ENCODE peak calls at places on chromosome 2, in ten cellular contexts. D is foreskin keratinocyte; Q is activated CD8-positive, alpha-beta memory T cell treated with anti-CD3 and anti-CD28 coated beads for 24 hours; I is pancreas; Z is T-helper 1 cell; F is HS-5; R is activated CD8-positive, alpha-beta T cell treated with anti-CD3 and anti-CD28 coated beads for 36 hours; E is AG04450; M is NCI-H2029; O is G401. S is an unnamed sample.

GRCh38 chr2:120437604-120438000 is 91.7 kb downstream of the INHBB start:
- DNase-seq in D (no peak), Q (no peak), I (no peak), Z (no peak), F (no peak), R (no peak), E (no peak), M (no peak), O (no peak), S (no peak)

GRCh38 chr2:26612522-26613240 is 28.5 kb downstream of the CIB4 start:
- DNase-seq in D (no peak), Q (peak; percentile 42), I (peak; percentile 52), Z (no peak), F (no peak), R (no peak), E (no peak), M (no peak), O (peak; percentile 29), S (peak; percentile 79)

GRCh38 chr2:71796174-71796592 is 342.8 kb downstream of the DYSF start:
- DNase-seq in D (no peak), Q (no peak), I (no peak), Z (no peak), F (peak; percentile 50), R (no peak), E (no peak), M (no peak), O (no peak), S (no peak)

GRCh38 chr2:234949762-234950434 is 1.9 kb upstream of the SH3BP4 start:
- DNase-seq in D (peak; percentile 99), Q (no peak), I (no peak), Z (no peak), F (peak; percentile 97), R (no peak), E (peak; percentile 99), M (no peak), O (no peak), S (no peak)

GRCh38 chr2:188394931-188395330 is 103.3 kb downstream of the GULP1 start:
- DNase-seq in D (no peak), Q (no peak), I (peak; percentile 27), Z (no peak), F (no peak), R (no peak), E (no peak), M (no peak), O (no peak), S (no peak)

GRCh38 chr2:173467751-173468150 is 113.1 kb downstream of the CDCA7 start:
- DNase-seq in D (no peak), Q (no peak), I (no peak), Z (no peak), F (no peak), R (no peak), E (no peak), M (no peak), O (no peak), S (no peak)

GRCh38 chr2:30664761-30665358 is 142.4 kb downstream of the CAPN13 start:
- DNase-seq in D (peak; percentile 92), Q (no peak), I (no peak), Z (no peak), F (peak; percentile 91), R (peak; percentile 17), E (peak; percentile 87), M (no peak), O (no peak), S (peak; percentile 79)

GRCh38 chr2:120863661-120864320 is 128.1 kb downstream of the GLI2 start:
- DNase-seq in D (peak; percentile 21), Q (no peak), I (no peak), Z (no peak), F (no peak), R (no peak), E (no peak), M (no peak), O (no peak), S (no peak)

GRCh38 chr2:39228413-39229209 is 15.2 kb downstream of the CDKL4 start:
- DNase-seq in D (no peak), Q (peak; percentile 68), I (no peak), Z (no peak), F (no peak), R (peak; percentile 77), E (no peak), M (no peak), O (no peak), S (no peak)

GRCh38 chr2:75533135-75533534 is 27.6 kb downstream of the EVA1A start:
- DNase-seq in D (no peak), Q (no peak), I (no peak), Z (no peak), F (no peak), R (no peak), E (no peak), M (no peak), O (no peak), S (no peak)

GRCh38 chr2:150625300-150625699 is 137.8 kb upstream of the RND3 start:
- DNase-seq in D (peak; percentile 64), Q (no peak), I (no peak), Z (no peak), F (no peak), R (no peak), E (no peak), M (no peak), O (no peak), S (no peak)

GRCh38 chr2:9280204-9280603 is 73.6 kb downstream of the ASAP2 start:
- DNase-seq in D (no peak), Q (no peak), I (no peak), Z (no peak), F (no peak), R (no peak), E (no peak), M (peak; percentile 31), O (no peak), S (no peak)

GRCh38 chr2:105437708-105438103 is 38.9 kb upstream of the FHL2 start:
- DNase-seq in D (no peak), Q (no peak), I (no peak), Z (no peak), F (no peak), R (no peak), E (peak; percentile 77), M (peak; percentile 72), O (no peak), S (no peak)

GRCh38 chr2:182650704-182651103 is 65.4 kb upstream of the DNAJC10 start:
- DNase-seq in D (no peak), Q (no peak), I (no peak), Z (no peak), F (peak; percentile 49), R (no peak), E (no peak), M (peak; percentile 22), O (peak; percentile 74), S (no peak)

GRCh38 chr2:16407358-16407757 is 258.3 kb downstream of the CYRIA start:
- DNase-seq in D (no peak), Q (no peak), I (no peak), Z (no peak), F (no peak), R (no peak), E (no peak), M (no peak), O (no peak), S (no peak)